ENCODE peak calls at places on chromosomes 2 and 18, in seven cellular contexts. U is AG04450, N is fibroblast of lung, B is fibroblast of the aortic adventitia, I is sigmoid colon, V is fibroblast of villous mesenchyme, C is SK-N-SH. X is an unnamed sample.

GRCh38 chr2:57621984-57622383 is 424.6 kb upstream of the VRK2 start:
- DNase-seq in I (no peak), V (no peak), N (no peak), B (no peak), C (no peak), U (no peak), X (no peak)

GRCh38 chr2:10220516-10221391 is 82.0 kb upstream of the HPCAL1 start:
- DNase-seq in I (no peak), U (peak; percentile 59), N (peak; percentile 78), V (peak; percentile 63), B (peak; percentile 50), C (peak; percentile 48), X (peak; percentile 52)

GRCh38 chr2:236449167-236449586 is 120.4 kb upstream of the ACKR3 start:
- DNase-seq in B (no peak), N (no peak), I (no peak), U (no peak), C (no peak), V (no peak), X (no peak)

GRCh38 chr2:71605781-71606241 is 152.4 kb downstream of the DYSF start:
- DNase-seq in U (no peak), N (no peak), C (no peak), I (peak; percentile 41), V (no peak), B (no peak), X (no peak)

GRCh38 chr2:88627856-88628568 is 748 bp upstream of the EIF2AK3 start:
- DNase-seq in I (peak; percentile 98), U (peak; percentile 83), V (peak; percentile 99), N (peak; percentile 97), C (peak; percentile 65), B (peak; percentile 97), X (peak; percentile 92)

GRCh38 chr2:236859896-236860295 is 225.8 kb upstream of the COPS8 start:
- DNase-seq in V (no peak), N (no peak), B (no peak), I (peak; percentile 17), C (no peak), U (no peak), X (no peak)

GRCh38 chr18:59085126-59085794 is 54.4 kb upstream of the SEC11C start:
- DNase-seq in V (no peak), I (no peak), U (no peak), N (no peak), C (no peak), B (no peak), X (no peak)

GRCh38 chr2:177604291-177605065 is 211.9 kb downstream of the AGPS start:
- DNase-seq in V (peak; percentile 69), B (peak; percentile 93), U (peak; percentile 23), C (peak; percentile 50), I (no peak), N (peak; percentile 82), X (peak; percentile 67)

GRCh38 chr2:229081411-229081810 is 189.7 kb downstream of the PID1 start:
- DNase-seq in I (no peak), V (no peak), C (no peak), B (peak; percentile 4), N (no peak), U (no peak), X (no peak)

DNA sequence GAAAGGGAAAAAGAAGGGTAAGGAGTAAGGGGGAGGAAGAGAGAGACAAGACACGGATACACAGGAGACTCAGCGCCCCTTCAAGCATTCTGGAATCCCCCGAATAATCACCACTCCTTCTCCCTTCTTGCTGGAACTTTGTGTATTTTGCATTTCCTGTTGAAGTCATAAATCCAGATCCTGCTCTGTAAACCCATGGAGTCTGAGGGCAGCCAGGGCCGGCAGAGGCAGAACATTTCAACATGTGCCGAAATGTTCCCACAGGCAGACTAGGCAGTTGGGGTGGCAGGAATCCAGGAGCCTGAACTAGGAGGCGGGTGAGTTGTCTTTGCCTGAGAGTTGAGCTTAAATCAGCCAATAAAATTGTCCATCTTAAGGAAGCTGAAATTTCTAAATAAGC is 193.1 kb downstream of the SH3RF3 start:
- DNase-seq in I (peak; percentile 98), B (peak; percentile 97), N (peak; percentile 99), U (peak; percentile 92), C (no peak), V (peak; percentile 100), X (peak; percentile 97)
- H3K4me3 ChIP-seq in I (no peak overlapping the region), B (no peak overlapping the region), N (peak overlapping the region; percentile 6), U (peak overlapping the region; percentile 28), C (no peak overlapping the region), V (peak overlapping the region; percentile 23), X (no peak overlapping the region)

GRCh38 chr18:12393998-12394397 is 13.7 kb upstream of the PRELID3A start:
- DNase-seq in I (no peak), U (no peak), C (no peak), V (no peak), N (no peak), B (no peak), X (no peak)

GRCh38 chr18:12393510-12393909 is 14.2 kb upstream of the PRELID3A start:
- DNase-seq in C (no peak), I (no peak), B (no peak), N (no peak), U (no peak), V (no peak), X (no peak)

GRCh38 chr18:12397254-12397653 is 10.5 kb upstream of the PRELID3A start:
- DNase-seq in U (no peak), B (no peak), I (peak; percentile 25), V (no peak), N (no peak), C (no peak), X (no peak)

GRCh38 chr18:12391487-12392136 is 14.6 kb upstream of the AFG3L2 start:
- DNase-seq in B (peak; percentile 83), I (peak; percentile 75), V (peak; percentile 76), U (peak; percentile 42), N (peak; percentile 80), C (peak; percentile 79), X (no peak)

GRCh38 chr18:12394428-12394827 is 13.3 kb upstream of the PRELID3A start:
- DNase-seq in I (peak; percentile 37), C (no peak), V (no peak), U (no peak), N (no peak), B (no peak), X (no peak)
- TF ChIP-seq CTCF in I (no peak), C (peak; percentile 48), V (peak; percentile 55), U (peak; percentile 45), N (peak; percentile 15), B (peak; percentile 36), X (peak; percentile 42)

GRCh38 chr18:22165603-22166069 is 3.8 kb upstream of the GATA6 start:
- DNase-seq in V (no peak), C (no peak), N (no peak), B (no peak), U (no peak), I (no peak), X (no peak)

GRCh38 chr18:22163432-22163831 is 6.0 kb upstream of the GATA6 start:
- DNase-seq in V (no peak), U (no peak), N (no peak), C (no peak), I (no peak), B (no peak), X (no peak)

GRCh38 chr18:22164337-22165048 is 4.9 kb upstream of the GATA6 start:
- DNase-seq in U (no peak), C (no peak), V (no peak), N (no peak), B (no peak), I (no peak), X (no peak)

GRCh38 chr18:22166070-22166972 is 3.1 kb upstream of the GATA6 start:
- DNase-seq in V (no peak), B (peak; percentile 76), C (peak; percentile 33), I (no peak), N (peak; percentile 47), U (no peak), X (no peak)

GRCh38 chr18:22165049-22165602 is 4.3 kb upstream of the GATA6 start:
- DNase-seq in I (no peak), B (peak; percentile 48), U (no peak), V (no peak), C (peak; percentile 33), N (no peak), X (no peak)
- H3K4me3 ChIP-seq in I (no peak overlapping the region), B (peak overlapping the region; percentile 97), U (no peak overlapping the region), V (no peak overlapping the region), C (no peak overlapping the region), N (no peak overlapping the region), X (no peak overlapping the region)

GRCh38 chr18:66819235-66819634 is 215.3 kb upstream of the CDH19 start:
- DNase-seq in N (no peak), B (no peak), C (no peak), U (no peak), I (no peak), V (no peak), X (no peak)
- TF ChIP-seq CTCF in N (no peak), B (no peak), C (peak; percentile 46), U (no peak), I (no peak), V (no peak), X (no peak)

DNA sequence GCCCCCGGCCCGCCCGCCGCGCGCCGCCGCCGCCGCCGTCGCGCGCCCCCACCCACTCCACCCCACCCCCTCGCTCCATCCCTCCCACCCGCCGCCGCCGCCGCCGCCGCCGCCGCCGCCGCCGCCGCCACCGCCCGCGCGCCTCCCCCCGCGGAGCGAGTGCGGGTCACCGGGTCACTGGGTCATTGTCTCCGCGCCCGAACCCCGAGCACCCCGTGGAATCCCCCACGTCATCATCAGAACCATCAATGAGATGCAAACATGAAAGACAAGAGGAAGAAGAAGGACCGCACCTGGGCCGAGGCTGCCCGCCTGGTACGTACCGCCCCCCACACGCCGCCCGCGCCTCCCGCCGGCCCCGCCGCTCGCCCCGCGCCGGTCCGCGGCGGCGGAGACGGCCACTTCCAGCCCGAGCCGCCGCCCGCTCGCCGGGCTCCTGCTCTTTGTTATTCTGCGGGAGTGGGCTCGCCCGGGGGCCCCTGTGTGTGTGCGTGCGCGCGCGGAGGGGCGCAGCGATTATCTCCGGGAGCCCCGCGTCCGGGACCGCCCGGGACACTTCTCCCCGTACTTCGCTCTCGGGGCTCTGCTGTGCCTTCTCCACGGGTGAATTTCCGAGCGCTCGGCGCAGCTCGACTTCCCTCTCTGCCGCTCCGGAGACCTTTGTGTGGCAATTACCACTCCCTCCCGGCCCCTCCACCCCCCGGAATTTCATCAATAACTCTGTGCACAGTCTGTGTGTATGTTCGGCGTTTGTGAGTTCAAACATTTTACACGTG is 540 bp downstream of the ASXL3 start:
- DNase-seq in N (no peak), B (no peak), V (no peak), C (no peak), U (no peak), I (peak; percentile 66), X (no peak)
- H3K4me3 ChIP-seq in N (peak overlapping the region; percentile 30), B (peak overlapping the region; percentile 60), V (peak overlapping the region; percentile 52), C (peak overlapping the region; percentile 25), U (peak overlapping the region; percentile 54), I (peak overlapping the region; percentile 63), X (peak overlapping the region; percentile 26)

DNA sequence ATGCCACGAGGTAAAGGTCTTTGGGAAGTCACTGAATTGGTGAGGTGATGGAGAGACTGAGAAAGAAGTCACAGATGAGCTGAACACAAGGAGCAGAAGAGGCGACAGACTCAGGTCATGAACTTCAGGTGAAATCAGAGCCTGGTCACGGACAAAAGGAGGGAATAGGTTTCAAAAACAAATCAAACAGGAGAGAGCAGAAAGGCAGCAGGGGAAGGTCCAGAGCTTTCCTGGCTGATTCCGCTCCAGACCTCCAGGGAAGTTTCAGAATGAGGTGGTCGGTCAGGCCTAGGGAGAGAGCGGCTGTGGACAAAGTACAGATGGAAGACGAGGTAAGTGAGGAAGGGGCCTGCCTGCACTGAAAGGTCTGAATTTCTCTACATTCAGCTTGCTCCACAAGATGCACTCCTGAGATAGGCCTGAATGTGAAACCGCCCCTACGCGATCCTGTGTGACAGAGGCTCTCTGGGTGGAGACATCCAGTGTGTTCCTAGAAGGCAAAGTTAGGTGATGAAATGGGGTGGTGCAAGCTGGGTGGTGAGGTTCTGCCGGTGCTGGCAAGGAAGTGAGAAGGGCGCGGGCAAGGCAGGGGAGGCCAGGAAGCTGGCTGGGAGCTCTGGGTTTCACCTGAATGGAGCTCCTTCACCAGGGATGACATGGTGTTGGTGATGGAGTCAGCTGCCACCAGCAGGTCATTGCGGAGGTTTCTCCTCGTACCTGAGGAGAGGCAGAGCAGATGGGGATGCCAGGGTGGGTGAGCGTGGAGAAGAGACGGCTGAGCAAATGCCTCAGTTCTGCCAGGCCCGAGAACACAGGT is 45.1 kb upstream of the DNMT3A start:
- DNase-seq in N (no peak), C (no peak), B (no peak), I (no peak), V (no peak), U (no peak), X (no peak)
- TF ChIP-seq CTCF in N (no peak), C (no peak), B (no peak), I (no peak), V (no peak), U (no peak), X (no peak)

X was measured in AG09309.